ENCODE peak calls at places on chromosomes 3 and 15, in ten cellular contexts. C is kidney tubule cell; V is CD8-positive, alpha-beta memory T cell; D is HTR-8/SVneo; H is EL; F is CD4-positive, alpha-beta memory T cell; N is endothelial cell; M is lower lobe of right lung; A is T follicular helper cell; I is amniotic stem cell. T is an unnamed sample.

GRCh38 chr3:144235489-144235888 is 263.9 kb downstream of the DIPK2A start:
- DNase-seq in C (no peak), V (no peak), D (no peak), H (no peak), F (no peak), N (no peak), M (no peak), A (no peak), I (no peak), T (no peak)

GRCh38 chr3:117788086-117788485 is 1078.5 kb downstream of the TUSC7 start:
- DNase-seq in C (peak), V (no peak), D (no peak), H (peak), F (no peak), N (no peak), M (no peak), A (no peak), I (peak), T (no peak)

GRCh38 chr3:40427045-40427669 is 30.0 kb upstream of the RPL14 start:
- DNase-seq in C (peak), V (no peak), D (no peak), H (no peak), F (no peak), N (no peak), M (no peak), A (no peak), I (no peak), T (no peak)

GRCh38 chr3:113867506-113867905 is 28.9 kb downstream of the GRAMD1C start:
- DNase-seq in C (peak), V (no peak), D (no peak), H (peak), F (no peak), N (no peak), M (no peak), A (no peak), I (peak), T (no peak)

GRCh38 chr15:66803182-66803729 is 101.2 kb downstream of the SMAD6 start:
- DNase-seq in C (peak), V (no peak), D (peak), H (peak), F (no peak), N (peak), M (peak), A (no peak), I (peak), T (no peak)

GRCh38 chr3:5188419-5189405 is 1.2 kb downstream of the EDEM1 start:
- DNase-seq in C (peak), V (peak), D (no peak), H (peak), F (peak), N (peak), M (peak), A (peak), I (no peak), T (peak)

GRCh38 chr15:40105517-40106202 is 3.0 kb downstream of the BMF start:
- DNase-seq in C (no peak), V (peak), D (no peak), H (no peak), F (no peak), N (no peak), M (no peak), A (no peak), I (no peak), T (peak)

GRCh38 chr15:90203473-90203872 is 2.3 kb downstream of the SEMA4B start:
- DNase-seq in C (no peak), V (no peak), D (no peak), H (no peak), F (no peak), N (no peak), M (no peak), A (no peak), I (no peak), T (no peak)

GRCh38 chr3:124277516-124277890 is 285.6 kb upstream of the ROPN1 start:
- DNase-seq in C (peak), V (no peak), D (no peak), H (no peak), F (no peak), N (no peak), M (no peak), A (no peak), I (no peak), T (no peak)

GRCh38 chr15:100338971-100339444 is 2.8 kb downstream of the ADAMTS17 start:
- DNase-seq in C (peak), V (peak), D (peak), H (peak), F (peak), N (peak), M (no peak), A (peak), I (no peak), T (peak)

GRCh38 chr3:108462899-108463298 is 47.5 kb downstream of the MYH15 start:
- DNase-seq in C (peak), V (no peak), D (no peak), H (peak), F (no peak), N (no peak), M (no peak), A (no peak), I (no peak), T (no peak)

GRCh38 chr3:66659056-66659455 is 158.2 kb upstream of the LRIG1 start:
- DNase-seq in C (no peak), V (no peak), D (no peak), H (no peak), F (no peak), N (no peak), M (no peak), A (no peak), I (no peak), T (no peak)

GRCh38 chr3:183629546-183630301 is 5.7 kb upstream of the KLHL24 start:
- DNase-seq in C (no peak), V (no peak), D (no peak), H (no peak), F (no peak), N (no peak), M (peak), A (no peak), I (no peak), T (no peak)

GRCh38 chr3:98731720-98732238 is 31.4 kb upstream of the ST3GAL6 start:
- DNase-seq in C (peak), V (no peak), D (no peak), H (no peak), F (no peak), N (no peak), M (no peak), A (no peak), I (no peak), T (no peak)

GRCh38 chr3:113560845-113561623 is 28.7 kb downstream of the SIDT1 start:
- DNase-seq in C (peak), V (no peak), D (no peak), H (no peak), F (peak), N (no peak), M (no peak), A (no peak), I (no peak), T (no peak)

GRCh38 chr15:78097667-78098066 is 5.3 kb downstream of the SH2D7 start:
- DNase-seq in C (no peak), V (peak), D (no peak), H (no peak), F (no peak), N (no peak), M (no peak), A (no peak), I (no peak), T (no peak)

GRCh38 chr3:56193531-56193930 is 274.7 kb downstream of the ERC2 start:
- DNase-seq in C (no peak), V (no peak), D (no peak), H (no peak), F (no peak), N (no peak), M (no peak), A (no peak), I (no peak), T (no peak)

GRCh38 chr3:10815487-10815886 is 541 bp upstream of the SLC6A11 start:
- DNase-seq in C (no peak), V (no peak), D (no peak), H (no peak), F (no peak), N (no peak), M (no peak), A (no peak), I (no peak), T (no peak)

GRCh38 chr3:54897028-54897711 is 30.7 kb downstream of the LRTM1 start:
- DNase-seq in C (peak), V (no peak), D (no peak), H (peak), F (no peak), N (no peak), M (no peak), A (no peak), I (no peak), T (no peak)

GRCh38 chr3:29181872-29182271 is 99.0 kb upstream of the RBMS3 start:
- DNase-seq in C (no peak), V (no peak), D (no peak), H (no peak), F (no peak), N (no peak), M (no peak), A (no peak), I (no peak), T (no peak)

GRCh38 chr3:141360888-141361598 is 7.3 kb upstream of the ZBTB38 start:
- DNase-seq in C (peak), V (no peak), D (peak), H (peak), F (peak), N (no peak), M (no peak), A (no peak), I (peak), T (no peak)

GRCh38 chr15:37891754-37892368 is 42.6 kb upstream of the TMCO5A start:
- DNase-seq in C (peak), V (no peak), D (no peak), H (peak), F (no peak), N (no peak), M (no peak), A (no peak), I (peak), T (no peak)

GRCh38 chr3:30289751-30290150 is 316.6 kb upstream of the TGFBR2 start:
- DNase-seq in C (no peak), V (no peak), D (no peak), H (no peak), F (no peak), N (no peak), M (no peak), A (no peak), I (no peak), T (no peak)

GRCh38 chr3:122199552-122199951 is 16.1 kb downstream of the CASR start:
- DNase-seq in C (no peak), V (no peak), D (no peak), H (no peak), F (no peak), N (no peak), M (no peak), A (no peak), I (no peak), T (no peak)

GRCh38 chr3:128252083-128252482 is 98.8 kb downstream of the EEFSEC start:
- DNase-seq in C (peak), V (no peak), D (no peak), H (no peak), F (no peak), N (no peak), M (no peak), A (no peak), I (no peak), T (no peak)

GRCh38 chr3:23333633-23334032 is 130.5 kb downstream of the UBE2E2 start:
- DNase-seq in C (no peak), V (no peak), D (no peak), H (no peak), F (no peak), N (no peak), M (no peak), A (no peak), I (no peak), T (no peak)

GRCh38 chr15:66196565-66196964 is 57.0 kb downstream of the MEGF11 start:
- DNase-seq in C (peak), V (no peak), D (no peak), H (peak), F (no peak), N (no peak), M (no peak), A (no peak), I (no peak), T (no peak)

GRCh38 chr15:41779662-41780157 is 5.4 kb downstream of the MAPKBP1 start:
- DNase-seq in C (no peak), V (no peak), D (no peak), H (no peak), F (no peak), N (no peak), M (no peak), A (no peak), I (no peak), T (no peak)

T was measured in T-cell.